ENCODE peak calls at places on chromosomes 1 and 21, in five cellular contexts. Q is fibroblast of lung, K is mammary epithelial cell, P is A673, S is GM23248. A is an unnamed sample.
A peak's percentile ranks its signal among the peaks of the same experiment; 100 is the strongest.

GRCh38 chr1:183517401-183517800 is 45.1 kb downstream of the SMG7 start:
- DNase-seq in Q (no peak), K (peak; percentile 62), P (no peak), S (no peak), A (no peak)

GRCh38 chr1:208917281-208917680 is 666.2 kb upstream of the CAMK1G start:
- DNase-seq in Q (no peak), K (peak; percentile 59), P (no peak), S (no peak), A (no peak)

GRCh38 chr1:1150100-1150499 is 23.6 kb upstream of the TTLL10 start:
- DNase-seq in Q (no peak), K (no peak), P (no peak), S (no peak), A (no peak)

GRCh38 chr1:155196103-155196892 is 11.4 kb downstream of the THBS3 start:
- DNase-seq in Q (no peak), K (no peak), P (no peak), S (peak; percentile 27), A (no peak)

GRCh38 chr1:39294531-39294930 is 90.0 kb downstream of the MACF1 start:
- DNase-seq in Q (peak; percentile 25), K (no peak), P (no peak), S (peak; percentile 18), A (no peak)

GRCh38 chr1:176515310-176515709 is 52.3 kb downstream of the PAPPA2 start:
- DNase-seq in Q (no peak), K (peak; percentile 91), P (peak; percentile 3), S (peak; percentile 75), A (no peak)

GRCh38 chr1:44508397-44508745 is 103.3 kb downstream of the RNF220 start:
- DNase-seq in Q (no peak), K (no peak), P (no peak), S (no peak), A (no peak)

GRCh38 chr1:220696863-220697231 is 6.7 kb downstream of the C1orf115 start:
- DNase-seq in Q (peak; percentile 6), K (no peak), P (no peak), S (peak; percentile 46), A (no peak)

GRCh38 chr1:52580283-52580682 is 21.9 kb upstream of the GPX7 start:
- DNase-seq in Q (no peak), K (no peak), P (no peak), S (no peak), A (no peak)

GRCh38 chr1:154479764-154480421 is 22.1 kb upstream of the TDRD10 start:
- DNase-seq in Q (peak; percentile 90), K (peak; percentile 74), P (peak; percentile 95), S (peak; percentile 83), A (peak; percentile 80)

GRCh38 chr1:177517556-177517955 is 346.8 kb downstream of the BRINP2 start:
- DNase-seq in Q (peak; percentile 2), K (peak; percentile 84), P (peak; percentile 46), S (peak; percentile 70), A (no peak)

GRCh38 chr21:38297193-38297592 is 40.4 kb downstream of the KCNJ15 start:
- DNase-seq in Q (peak; percentile 58), K (peak; percentile 59), P (no peak), S (peak; percentile 62), A (no peak)

GRCh38 chr1:4847731-4848130 is 193.3 kb downstream of the AJAP1 start:
- DNase-seq in Q (no peak), K (no peak), P (no peak), S (no peak), A (no peak)

GRCh38 chr1:29708818-29709710 is 472.7 kb downstream of the PTPRU start:
- DNase-seq in Q (peak; percentile 60), K (peak; percentile 86), P (peak; percentile 92), S (peak; percentile 81), A (peak; percentile 18)

GRCh38 chr1:2537785-2538115 is 7.7 kb upstream of the HES5 start:
- DNase-seq in Q (no peak), K (no peak), P (no peak), S (no peak), A (no peak)

GRCh38 chr1:225772323-225772768 is 5.3 kb upstream of the SRP9 start:
- DNase-seq in Q (peak; percentile 90), K (peak; percentile 87), P (peak; percentile 92), S (peak; percentile 94), A (no peak)

GRCh38 chr1:47416319-47417128 is 439 bp downstream of the FOXE3 start:
- DNase-seq in Q (no peak), K (no peak), P (no peak), S (peak; percentile 45), A (no peak)

GRCh38 chr1:205304046-205304694 is 17.4 kb downstream of the NUAK2 start:
- DNase-seq in Q (no peak), K (no peak), P (no peak), S (no peak), A (no peak)

GRCh38 chr1:172742599-172743500 is 83.9 kb downstream of the FASLG start:
- DNase-seq in Q (peak; percentile 68), K (peak; percentile 40), P (peak; percentile 60), S (peak; percentile 51), A (no peak)

GRCh38 chr1:154945962-154946850 is 9.7 kb upstream of the PMVK start:
- DNase-seq in Q (no peak), K (no peak), P (no peak), S (no peak), A (no peak)

GRCh38 chr1:4171480-4172450 is 271.7 kb upstream of the C1orf174 start:
- DNase-seq in Q (no peak), K (no peak), P (no peak), S (no peak), A (no peak)

GRCh38 chr1:113140588-113141446 is 67.8 kb downstream of the LRIG2 start:
- DNase-seq in Q (peak; percentile 74), K (peak; percentile 32), P (peak; percentile 79), S (peak; percentile 87), A (no peak)

GRCh38 chr1:148362141-148362929 is 120.8 kb downstream of the PPIAL4G start:
- DNase-seq in Q (no peak), K (peak; percentile 64), P (no peak), S (peak; percentile 85), A (no peak)

GRCh38 chr1:76494807-76495206 is 372.5 kb upstream of the ST6GALNAC5 start:
- DNase-seq in Q (peak; percentile 6), K (peak; percentile 12), P (no peak), S (peak; percentile 57), A (no peak)

GRCh38 chr21:29875873-29876272 is 63.9 kb downstream of the GRIK1 start:
- DNase-seq in Q (no peak), K (no peak), P (no peak), S (no peak), A (no peak)

GRCh38 chr1:55727010-55727409 is 511.8 kb upstream of the USP24 start:
- DNase-seq in Q (peak; percentile 70), K (peak; percentile 47), P (no peak), S (peak; percentile 59), A (no peak)

GRCh38 chr1:228853637-228854036 is 118.4 kb downstream of the RHOU start:
- DNase-seq in Q (no peak), K (no peak), P (no peak), S (no peak), A (no peak)

GRCh38 chr1:151867321-151867720 is 13.8 kb upstream of the THEM5 start:
- DNase-seq in Q (peak; percentile 37), K (no peak), P (no peak), S (peak; percentile 40), A (no peak)

GRCh38 chr1:229550812-229551567 is 7.5 kb downstream of the ABCB10 start:
- DNase-seq in Q (no peak), K (no peak), P (no peak), S (no peak), A (no peak)

GRCh38 chr1:151593651-151594625 is 17.9 kb upstream of the SNX27 start:
- DNase-seq in Q (peak; percentile 47), K (peak; percentile 61), P (peak; percentile 50), S (peak; percentile 59), A (no peak)

GRCh38 chr1:53792751-53793150 is 45.3 kb downstream of the NDC1 start:
- DNase-seq in Q (no peak), K (no peak), P (no peak), S (no peak), A (no peak)

GRCh38 chr1:49448200-49448599 is 575.6 kb downstream of the AGBL4 start:
- DNase-seq in Q (no peak), K (no peak), P (no peak), S (no peak), A (no peak)
- H3K9me3 ChIP-seq in Q (no peaks in the 10 kb centered on the region), K (no peaks in the 10 kb centered on the region), P (peaks cover 10% of the 10 kb centered on the region), S (no peaks in the 10 kb centered on the region), A (no peaks in the 10 kb centered on the region)

GRCh38 chr1:235011599-235012435 is 116.8 kb downstream of the TOMM20 start:
- DNase-seq in Q (peak; percentile 96), K (peak; percentile 100), P (peak; percentile 22), S (peak; percentile 100), A (no peak)
- TF ChIP-seq EZH2 in Q (no peak), K (no peak), P (no peak), S (no peak), A (no peak)

GRCh38 chr1:6981595-6981994 is 196.3 kb downstream of the CAMTA1 start:
- DNase-seq in Q (no peak), K (no peak), P (no peak), S (no peak), A (no peak)
- H3K9me3 ChIP-seq in Q (no peaks in the 10 kb centered on the region), K (no peaks in the 10 kb centered on the region), P (no peaks in the 10 kb centered on the region), S (no peaks in the 10 kb centered on the region), A (no peaks in the 10 kb centered on the region)

DNA sequence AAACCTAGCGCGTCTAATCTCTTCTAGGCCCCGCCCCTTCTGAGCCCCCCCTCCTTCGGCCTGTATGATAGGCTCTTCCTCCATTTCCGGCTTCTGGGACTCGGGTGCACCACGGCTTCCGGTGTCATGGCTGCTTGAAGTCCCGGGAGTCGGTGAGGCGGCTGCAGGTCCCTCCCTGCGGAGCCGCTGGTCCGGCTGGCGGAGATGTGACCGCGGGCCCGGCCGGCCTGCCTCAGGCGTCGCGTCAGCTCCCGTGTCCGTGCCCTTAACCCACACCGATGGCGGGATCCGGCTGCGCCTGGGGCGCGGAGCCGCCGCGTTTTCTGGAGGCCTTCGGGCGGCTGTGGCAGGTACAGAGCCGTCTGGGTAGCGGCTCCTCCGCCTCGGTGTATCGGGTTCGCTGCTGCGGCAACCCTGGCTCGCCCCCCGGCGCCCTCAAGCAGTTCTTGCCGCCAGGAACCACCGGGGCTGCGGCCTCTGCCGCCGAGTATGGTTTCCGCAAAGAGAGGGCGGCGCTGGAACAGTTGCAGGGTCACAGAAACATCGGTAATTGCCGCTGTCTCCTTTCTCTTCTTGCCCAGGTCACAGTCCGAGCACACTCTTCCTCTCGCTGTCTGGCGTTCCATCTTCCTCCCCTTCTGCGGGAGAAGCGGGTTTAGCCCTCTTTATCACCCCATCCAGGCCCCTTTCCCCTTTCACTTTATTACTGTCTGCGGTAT is at the start of gene UHMK1:
- DNase-seq in Q (peak; percentile 92), K (peak; percentile 84), P (peak; percentile 98), S (peak; percentile 98), A (peak; percentile 79)
- TF ChIP-seq EZH2 in Q (no peak), K (no peak), P (no peak), S (no peak), A (no peak)

GRCh38 chr1:90719321-90720136 is 2.4 kb upstream of the BARHL2 start:
- DNase-seq in Q (no peak), K (no peak), P (peak; percentile 71), S (peak; percentile 26), A (no peak)

GRCh38 chr1:90718411-90719320 is 1.6 kb upstream of the BARHL2 start:
- DNase-seq in Q (no peak), K (no peak), P (peak; percentile 69), S (peak; percentile 37), A (no peak)

GRCh38 chr1:90717665-90718410 is 736 bp upstream of the BARHL2 start:
- DNase-seq in Q (peak; percentile 19), K (no peak), P (peak; percentile 97), S (peak; percentile 54), A (no peak)

GRCh38 chr1:90721210-90722194 is 4.4 kb upstream of the BARHL2 start:
- DNase-seq in Q (peak; percentile 60), K (peak; percentile 41), P (peak; percentile 96), S (peak; percentile 76), A (peak; percentile 34)

GRCh38 chr1:90720137-90720636 is 3.1 kb upstream of the BARHL2 start:
- DNase-seq in Q (no peak), K (no peak), P (peak; percentile 50), S (no peak), A (no peak)
- H3K9me3 ChIP-seq in Q (no peaks in the 10 kb centered on the region), K (peaks cover 8% of the 10 kb centered on the region), P (no peaks in the 10 kb centered on the region), S (no peaks in the 10 kb centered on the region), A (no peaks in the 10 kb centered on the region)

A was measured in SK-N-MC.